ENCODE peak calls at places on chromosomes 11 and 22, in four cellular contexts. One of them, this sample, is unnamed.

GRCh38 chr11:34730544-34731295 is 109.8 kb downstream of the EHF start:
- DNase-seq in astrocyte of the cerebellum: no peak
- DNase-seq in IMR-90: no peak
- DNase-seq in HepG2: no peak
- DNase-seq in this sample: no peak

GRCh38 chr11:11171854-11172253 is 181.2 kb downstream of the CSNK2A3 start:
- DNase-seq in HepG2: no peak
- DNase-seq in IMR-90: no peak
- DNase-seq in astrocyte of the cerebellum: no peak
- DNase-seq in this sample: no peak

GRCh38 chr11:35549787-35550186 is 24.4 kb upstream of the PAMR1 start:
- DNase-seq in HepG2: no peak
- DNase-seq in IMR-90: peak; percentile 99
- DNase-seq in astrocyte of the cerebellum: peak; percentile 96
- DNase-seq in this sample: peak; percentile 79

GRCh38 chr11:132062541-132062940 is 692.1 kb downstream of the NTM start:
- DNase-seq in astrocyte of the cerebellum: peak; percentile 71
- DNase-seq in HepG2: no peak
- DNase-seq in IMR-90: peak; percentile 77
- DNase-seq in this sample: no peak

GRCh38 chr22:17269607-17270261 is 50.5 kb upstream of the ADA2 start:
- DNase-seq in astrocyte of the cerebellum: no peak
- DNase-seq in HepG2: no peak
- DNase-seq in IMR-90: no peak
- DNase-seq in this sample: no peak

GRCh38 chr11:11461473-11461872 is 108.4 kb upstream of the CSNK2A3 start:
- DNase-seq in HepG2: no peak
- DNase-seq in astrocyte of the cerebellum: no peak
- DNase-seq in IMR-90: no peak
- DNase-seq in this sample: no peak

GRCh38 chr11:10770626-10771254 is 19.7 kb downstream of the CTR9 start:
- DNase-seq in astrocyte of the cerebellum: peak; percentile 20
- DNase-seq in HepG2: peak; percentile 33
- DNase-seq in IMR-90: peak; percentile 55
- DNase-seq in this sample: peak; percentile 19

GRCh38 chr11:17612221-17613188 is 65.4 kb downstream of the OTOG start:
- DNase-seq in astrocyte of the cerebellum: no peak
- DNase-seq in IMR-90: no peak
- DNase-seq in HepG2: no peak
- DNase-seq in this sample: no peak

GRCh38 chr11:73376803-73377629 is 817 bp downstream of the RELT start:
- DNase-seq in HepG2: peak; percentile 54
- DNase-seq in astrocyte of the cerebellum: no peak
- DNase-seq in IMR-90: peak; percentile 72
- DNase-seq in this sample: no peak

GRCh38 chr11:5684627-5685362 is at the start of gene TRIM5:
- DNase-seq in IMR-90: peak; percentile 99
- DNase-seq in HepG2: peak; percentile 92
- DNase-seq in astrocyte of the cerebellum: peak; percentile 97
- DNase-seq in this sample: peak; percentile 93

GRCh38 chr11:79942071-79942470 is 501.2 kb upstream of the TENM4 start:
- DNase-seq in HepG2: no peak
- DNase-seq in astrocyte of the cerebellum: no peak
- DNase-seq in IMR-90: peak; percentile 42
- DNase-seq in this sample: no peak

GRCh38 chr11:5317301-5317700 is 6.8 kb downstream of the OR51B2 start:
- DNase-seq in astrocyte of the cerebellum: no peak
- DNase-seq in HepG2: no peak
- DNase-seq in IMR-90: no peak
- DNase-seq in this sample: no peak

GRCh38 chr11:19101803-19102520 is 15.0 kb upstream of the ZDHHC13 start:
- DNase-seq in HepG2: no peak
- DNase-seq in astrocyte of the cerebellum: no peak
- DNase-seq in IMR-90: no peak
- DNase-seq in this sample: no peak

GRCh38 chr11:119180729-119181676 is 4.3 kb upstream of the NHERF4 start:
- DNase-seq in astrocyte of the cerebellum: no peak
- DNase-seq in HepG2: no peak
- DNase-seq in IMR-90: no peak
- DNase-seq in this sample: no peak

GRCh38 chr11:65459552-65459951 is 37.0 kb downstream of the NEAT1 start:
- DNase-seq in IMR-90: no peak
- DNase-seq in astrocyte of the cerebellum: no peak
- DNase-seq in HepG2: no peak
- DNase-seq in this sample: no peak

GRCh38 chr11:65456418-65456817 is 33.8 kb downstream of the NEAT1 start:
- DNase-seq in HepG2: no peak
- DNase-seq in IMR-90: no peak
- DNase-seq in astrocyte of the cerebellum: no peak
- DNase-seq in this sample: no peak

GRCh38 chr11:65452806-65453490 is 30.4 kb downstream of the NEAT1 start:
- DNase-seq in HepG2: no peak
- DNase-seq in astrocyte of the cerebellum: no peak
- DNase-seq in IMR-90: peak; percentile 87
- DNase-seq in this sample: peak; percentile 98

GRCh38 chr11:65454311-65454695 is 31.7 kb downstream of the NEAT1 start:
- DNase-seq in HepG2: no peak
- DNase-seq in IMR-90: peak; percentile 48
- DNase-seq in astrocyte of the cerebellum: no peak
- DNase-seq in this sample: no peak

DNA sequence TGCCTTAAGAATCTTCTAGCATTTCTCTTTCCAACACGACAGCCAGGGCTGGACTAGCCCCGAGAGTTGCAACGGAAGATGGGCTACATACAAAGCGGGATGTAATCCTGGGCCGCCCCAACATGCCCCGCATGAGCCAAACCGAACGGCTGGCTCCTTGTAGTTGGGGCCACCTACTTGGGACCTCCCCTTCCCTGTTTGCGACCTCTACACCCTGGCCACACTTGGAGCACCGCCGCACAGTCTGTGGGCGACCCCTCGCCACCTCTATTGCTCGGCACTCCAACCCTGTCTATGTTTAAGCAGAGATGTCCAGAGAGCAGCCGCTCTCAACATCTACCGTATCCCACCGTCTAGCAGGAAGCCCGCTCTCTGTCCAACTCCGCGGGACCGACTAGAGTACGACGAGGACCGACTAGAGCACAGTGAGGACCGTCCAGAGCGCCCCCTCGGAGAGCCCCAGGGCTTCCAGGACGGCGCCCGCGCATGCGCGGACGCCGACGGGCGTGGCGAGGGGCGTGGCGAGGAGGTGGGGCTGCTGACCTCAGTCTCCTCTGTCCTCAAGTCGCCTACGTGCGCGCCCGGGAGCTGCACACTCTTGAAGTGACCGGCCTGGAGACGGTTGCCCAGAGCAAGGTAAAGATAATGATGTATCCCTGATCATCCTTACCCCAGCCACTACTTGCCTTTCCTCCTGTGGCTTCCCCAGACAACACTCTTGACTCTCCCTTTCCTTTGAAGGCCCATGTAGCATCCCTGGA is 32.3 kb downstream of the NEAT1 start:
- DNase-seq in astrocyte of the cerebellum: no peak
- DNase-seq in IMR-90: peak; percentile 74
- DNase-seq in HepG2: peak; percentile 80
- DNase-seq in this sample: no peak
- TF ChIP-seq CTCF in astrocyte of the cerebellum: no peak
- TF ChIP-seq CTCF in IMR-90: peak; percentile 14
- TF ChIP-seq CTCF in HepG2: peak; percentile 69
- TF ChIP-seq CTCF in this sample: peak; percentile 6

GRCh38 chr22:39244073-39244495 is 698 bp downstream of the PDGFB start:
- DNase-seq in IMR-90: no peak
- DNase-seq in HepG2: no peak
- DNase-seq in astrocyte of the cerebellum: no peak
- DNase-seq in this sample: no peak
- H3K4me3 ChIP-seq in IMR-90: peak overlapping the region; percentile 2
- H3K4me3 ChIP-seq in HepG2: peak overlapping the region; percentile 75
- H3K4me3 ChIP-seq in astrocyte of the cerebellum: peak overlapping the region; percentile 27
- H3K4me3 ChIP-seq in this sample: no peak overlapping the region

GRCh38 chr22:28951969-28952521 is 68.7 kb downstream of the ZNRF3 start:
- DNase-seq in astrocyte of the cerebellum: peak; percentile 90
- DNase-seq in IMR-90: peak; percentile 39
- DNase-seq in HepG2: peak; percentile 65
- DNase-seq in this sample: no peak
- TF ChIP-seq CTCF in astrocyte of the cerebellum: peak; percentile 49
- TF ChIP-seq CTCF in IMR-90: peak; percentile 32
- TF ChIP-seq CTCF in HepG2: peak; percentile 76
- TF ChIP-seq CTCF in this sample: peak; percentile 34

GRCh38 chr11:117730256-117730800 is 66.7 kb downstream of the DSCAML1 start:
- DNase-seq in IMR-90: no peak
- DNase-seq in HepG2: no peak
- DNase-seq in astrocyte of the cerebellum: no peak
- DNase-seq in this sample: no peak
- H3K4me3 ChIP-seq in IMR-90: no peak overlapping the region
- H3K4me3 ChIP-seq in HepG2: no peak overlapping the region
- H3K4me3 ChIP-seq in astrocyte of the cerebellum: no peak overlapping the region
- H3K4me3 ChIP-seq in this sample: no peak overlapping the region

DNA sequence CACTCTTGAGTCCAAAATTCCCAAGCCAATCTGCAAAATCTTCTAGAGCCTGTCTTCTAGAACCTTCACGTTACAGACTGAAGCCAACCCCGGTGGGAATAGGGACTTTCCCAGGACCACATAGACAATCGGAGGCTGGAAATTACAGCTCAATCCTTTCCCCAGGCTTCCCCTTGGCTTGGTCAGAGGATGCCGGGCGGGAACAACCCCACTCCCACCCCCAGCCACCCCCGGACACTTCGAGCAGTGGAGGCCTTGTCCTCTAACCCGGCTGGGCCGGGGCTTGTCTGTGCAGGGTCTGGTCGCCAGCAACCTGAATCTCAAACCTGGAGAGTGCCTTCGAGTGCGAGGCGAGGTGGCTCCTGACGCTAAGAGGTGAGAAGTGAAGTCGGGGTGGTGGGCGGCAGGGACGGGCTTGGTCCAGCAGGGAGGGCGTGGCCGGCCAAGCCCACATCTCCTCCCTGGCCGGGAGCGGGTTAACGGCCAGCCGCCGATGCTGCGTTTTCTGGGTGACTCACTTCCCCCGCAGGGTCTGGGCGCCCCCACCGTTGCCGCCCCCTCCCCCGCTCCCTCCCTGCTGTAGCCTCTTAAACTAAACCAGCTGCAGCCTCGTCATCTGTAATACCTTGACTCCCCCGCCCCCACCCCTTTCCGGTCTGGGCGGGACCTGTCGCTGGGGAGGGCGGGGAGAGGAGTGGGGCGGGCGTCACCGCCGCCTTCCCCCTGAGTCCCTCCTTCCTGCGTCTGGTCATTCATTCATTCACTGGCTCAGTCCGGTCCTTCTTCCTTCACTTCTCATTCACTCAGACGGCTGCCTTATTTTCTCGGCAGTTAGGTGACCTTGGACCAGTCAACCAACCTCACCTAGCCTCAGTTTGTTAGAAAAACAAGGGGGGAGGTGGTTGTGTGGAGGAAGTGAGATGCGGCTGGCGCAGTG is 1.5 kb downstream of the LGALS1 start:
- DNase-seq in IMR-90: peak; percentile 98
- DNase-seq in HepG2: peak; percentile 75
- DNase-seq in astrocyte of the cerebellum: peak; percentile 87
- DNase-seq in this sample: peak; percentile 92
- TF ChIP-seq CTCF in IMR-90: no peak
- TF ChIP-seq CTCF in HepG2: no peak
- TF ChIP-seq CTCF in astrocyte of the cerebellum: no peak
- TF ChIP-seq CTCF in this sample: no peak

GRCh38 chr11:127110542-127110941 is 110.0 kb upstream of the KIRREL3 start:
- DNase-seq in astrocyte of the cerebellum: no peak
- DNase-seq in HepG2: no peak
- DNase-seq in IMR-90: no peak
- DNase-seq in this sample: no peak
- H3K4me3 ChIP-seq in astrocyte of the cerebellum: no peak overlapping the region
- H3K4me3 ChIP-seq in HepG2: no peak overlapping the region
- H3K4me3 ChIP-seq in IMR-90: no peak overlapping the region
- H3K4me3 ChIP-seq in this sample: no peak overlapping the region

DNA sequence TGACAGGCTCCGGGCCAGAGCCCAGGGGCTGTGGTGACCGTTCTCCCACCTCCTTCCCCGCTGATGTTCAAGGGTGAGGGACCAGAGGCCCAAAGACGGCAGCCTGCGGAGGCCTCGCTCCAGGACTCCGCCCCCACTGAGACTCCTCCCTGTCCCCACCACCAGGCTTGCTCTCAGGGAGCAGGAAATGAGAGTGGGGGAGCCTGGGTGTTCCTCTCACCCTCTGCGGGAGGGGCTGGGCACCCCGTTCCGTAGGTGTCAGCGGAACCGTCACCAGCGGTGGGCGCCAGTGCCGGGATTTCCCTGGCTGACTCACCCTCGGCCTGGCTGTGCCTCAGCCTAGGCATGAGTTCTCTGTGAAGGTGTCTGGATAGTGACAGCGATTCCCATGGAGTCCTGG is 15.7 kb downstream of the DAGLA start:
- DNase-seq in IMR-90: peak; percentile 81
- DNase-seq in HepG2: no peak
- DNase-seq in astrocyte of the cerebellum: no peak
- DNase-seq in this sample: peak; percentile 49
- TF ChIP-seq CTCF in IMR-90: peak; percentile 9
- TF ChIP-seq CTCF in HepG2: peak; percentile 25
- TF ChIP-seq CTCF in astrocyte of the cerebellum: peak; percentile 7
- TF ChIP-seq CTCF in this sample: no peak